ENCODE peak calls at places on chromosomes 4 and X, in four cellular contexts. B is D341Med; R is effector memory CD4-positive, alpha-beta T cell; E is H7. M is an unnamed sample.

GRCh38 chrX:15129412-15129811 is 140.5 kb downstream of the ASB9 start:
- DNase-seq in B (no peak), R (no peak), E (no peak), M (no peak)

GRCh38 chr4:150782921-150783320 is 201.0 kb downstream of the MAB21L2 start:
- DNase-seq in B (peak; percentile 21), R (no peak), E (no peak), M (no peak)

GRCh38 chr4:8199594-8200301 is 658 bp downstream of the SH3TC1 start:
- DNase-seq in B (no peak), R (no peak), E (no peak), M (no peak)

GRCh38 chrX:134669378-134670098 is 11.3 kb upstream of the PLAC1 start:
- DNase-seq in B (no peak), R (no peak), E (no peak), M (no peak)

GRCh38 chrX:18354369-18355329 is at the start of gene SCML2:
- DNase-seq in B (peak; percentile 84), R (no peak), E (peak; percentile 72), M (no peak)

GRCh38 chr4:38360201-38360600 is 303.8 kb upstream of the KLF3 start:
- DNase-seq in B (no peak), R (no peak), E (no peak), M (no peak)

GRCh38 chrX:49211074-49211473 is 11.1 kb upstream of the SYP start:
- DNase-seq in B (no peak), R (no peak), E (no peak), M (no peak)

GRCh38 chr4:88219099-88219498 is 60.7 kb upstream of the ABCG2 start:
- DNase-seq in B (peak; percentile 40), R (no peak), E (peak; percentile 27), M (peak; percentile 27)

GRCh38 chrX:38111196-38111595 is 104.8 kb downstream of the SYTL5 start:
- DNase-seq in B (no peak), R (no peak), E (no peak), M (no peak)

GRCh38 chr4:7186081-7186480 is 6.3 kb upstream of the SORCS2 start:
- DNase-seq in B (peak; percentile 80), R (no peak), E (peak; percentile 89), M (no peak)

GRCh38 chr4:2301221-2301642 is 39.3 kb upstream of the MXD4 start:
- DNase-seq in B (peak; percentile 18), R (no peak), E (peak; percentile 38), M (no peak)

GRCh38 chr4:145218251-145218650 is 37.9 kb upstream of the OTUD4 start:
- DNase-seq in B (no peak), R (no peak), E (peak; percentile 17), M (no peak)

GRCh38 chr4:137659431-137659830 is 127.1 kb upstream of the PCDH18 start:
- DNase-seq in B (no peak), R (no peak), E (no peak), M (no peak)

GRCh38 chr4:3202836-3203820 is 45.8 kb upstream of the MSANTD1 start:
- DNase-seq in B (no peak), R (no peak), E (no peak), M (no peak)

GRCh38 chr4:6199344-6199921 is 916 bp downstream of the JAKMIP1 start:
- DNase-seq in B (peak; percentile 63), R (peak; percentile 32), E (peak; percentile 84), M (no peak)

GRCh38 chrX:12901486-12901885 is 4.9 kb upstream of the TLR8 start:
- DNase-seq in B (peak; percentile 65), R (peak; percentile 13), E (peak; percentile 75), M (no peak)

GRCh38 chrX:144327515-144327914 is 443.6 kb downstream of the UBE2NL start:
- DNase-seq in B (no peak), R (no peak), E (no peak), M (no peak)

GRCh38 chrX:107154787-107155620 is 36.4 kb upstream of the RBM41 start:
- DNase-seq in B (no peak), R (no peak), E (peak; percentile 13), M (no peak)

GRCh38 chr4:138875886-138876608 is 139.5 kb upstream of the NOCT start:
- DNase-seq in B (no peak), R (no peak), E (no peak), M (peak; percentile 45)

GRCh38 chr4:112082954-112083586 is 62.2 kb upstream of the FAM241A start:
- DNase-seq in B (no peak), R (no peak), E (no peak), M (peak; percentile 99)

GRCh38 chr4:158940276-158940675 is 162.6 kb upstream of the RAPGEF2 start:
- DNase-seq in B (no peak), R (no peak), E (no peak), M (no peak)

GRCh38 chrX:56397636-56398035 is 165.5 kb downstream of the KLF8 start:
- DNase-seq in B (no peak), R (no peak), E (no peak), M (no peak)

GRCh38 chr4:184358521-184359232 is 115.7 kb downstream of the IRF2 start:
- DNase-seq in B (no peak), R (no peak), E (no peak), M (no peak)

GRCh38 chr4:183191630-183192029 is 92.6 kb downstream of the WWC2 start:
- DNase-seq in B (no peak), R (no peak), E (no peak), M (no peak)

GRCh38 chr4:152936446-152937279 is 540 bp downstream of the FHDC1 start:
- DNase-seq in B (peak; percentile 82), R (no peak), E (peak; percentile 92), M (no peak)

GRCh38 chr4:186699298-186699697 is 24.4 kb downstream of the FAT1 start:
- DNase-seq in B (no peak), R (no peak), E (no peak), M (no peak)

GRCh38 chr4:53614616-53615015 is 23.3 kb upstream of the LNX1 start:
- DNase-seq in B (no peak), R (no peak), E (no peak), M (no peak)